ENCODE peak calls at places on chromosomes 5 and 9, in seven cellular contexts. C is left ventricle myocardium inferior, A is vagina, D is endothelial cell, O is astrocyte, X is tibial nerve, W is neural crest cell. K is an unnamed sample.

GRCh38 chr5:147558826-147559225 is 49.0 kb upstream of the DPYSL3 start:
- DNase-seq in C (peak), A (no peak), D (peak), O (peak), X (peak), W (no peak), K (no peak)

GRCh38 chr5:181060231-181060590 is 20.1 kb downstream of the BTNL9 start:
- DNase-seq in C (no peak), A (no peak), D (no peak), O (no peak), X (no peak), W (no peak), K (no peak)

GRCh38 chr9:114735732-114736131 is 53.7 kb upstream of the TEX48 start:
- DNase-seq in C (no peak), A (no peak), D (no peak), O (peak), X (no peak), W (no peak), K (no peak)

GRCh38 chr9:113623851-113624485 is 160.4 kb downstream of the RGS3 start:
- DNase-seq in C (no peak), A (no peak), D (no peak), O (no peak), X (no peak), W (no peak), K (no peak)

GRCh38 chr9:34717996-34718614 is 8.2 kb upstream of the CCL21 start:
- DNase-seq in C (no peak), A (peak), D (no peak), O (no peak), X (no peak), W (no peak), K (no peak)

GRCh38 chr5:131628990-131629389 is 6.0 kb downstream of the RAPGEF6 start:
- DNase-seq in C (no peak), A (no peak), D (no peak), O (peak), X (no peak), W (no peak), K (no peak)

GRCh38 chr5:68129364-68129763 is 86.2 kb upstream of the PIK3R1 start:
- DNase-seq in C (no peak), A (no peak), D (no peak), O (no peak), X (no peak), W (no peak), K (no peak)

GRCh38 chr5:158463971-158464370 is 605.0 kb upstream of the CLINT1 start:
- DNase-seq in C (peak), A (no peak), D (no peak), O (no peak), X (peak), W (no peak), K (no peak)

GRCh38 chr5:136098171-136098570 is 34.5 kb upstream of the SMAD5 start:
- DNase-seq in C (no peak), A (no peak), D (no peak), O (no peak), X (no peak), W (no peak), K (no peak)

GRCh38 chr5:78527054-78527884 is 121.3 kb downstream of the LHFPL2 start:
- DNase-seq in C (peak), A (no peak), D (peak), O (peak), X (peak), W (no peak), K (no peak)

GRCh38 chr9:18720691-18721090 is 246.7 kb downstream of the ADAMTSL1 start:
- DNase-seq in C (no peak), A (no peak), D (no peak), O (peak), X (no peak), W (no peak), K (no peak)

GRCh38 chr5:171562822-171563221 is 143.4 kb downstream of the FGF18 start:
- DNase-seq in C (no peak), A (no peak), D (no peak), O (peak), X (no peak), W (no peak), K (no peak)

GRCh38 chr5:151953833-151954232 is 29.2 kb upstream of the GLRA1 start:
- DNase-seq in C (no peak), A (no peak), D (no peak), O (no peak), X (no peak), W (no peak), K (no peak)

GRCh38 chr9:136100700-136101614 is 5.9 kb upstream of the NACC2 start:
- DNase-seq in C (no peak), A (no peak), D (no peak), O (no peak), X (no peak), W (no peak), K (no peak)

GRCh38 chr5:149046196-149046829 is 16.5 kb downstream of the SH3TC2 start:
- DNase-seq in C (no peak), A (no peak), D (no peak), O (peak), X (no peak), W (no peak), K (no peak)

GRCh38 chr5:58773744-58774441 is 191.0 kb downstream of the RAB3C start:
- DNase-seq in C (peak), A (no peak), D (no peak), O (no peak), X (no peak), W (no peak), K (no peak)

GRCh38 chr5:93206203-93206602 is 374.8 kb downstream of the NR2F1-AS1 start:
- DNase-seq in C (no peak), A (no peak), D (no peak), O (no peak), X (no peak), W (no peak), K (no peak)

GRCh38 chr5:97101189-97101910 is 41.1 kb downstream of the LIX1 start:
- DNase-seq in C (no peak), A (no peak), D (no peak), O (peak), X (no peak), W (no peak), K (no peak)

GRCh38 chr5:28516657-28517175 is 1478.3 kb upstream of the CDH9 start:
- DNase-seq in C (no peak), A (no peak), D (no peak), O (peak), X (no peak), W (no peak), K (no peak)

GRCh38 chr9:15137658-15138356 is 169.2 kb downstream of the TTC39B start:
- DNase-seq in C (no peak), A (no peak), D (no peak), O (no peak), X (no peak), W (no peak), K (no peak)

GRCh38 chr5:29218829-29219228 is 1974.7 kb upstream of the CDH6 start:
- DNase-seq in C (no peak), A (no peak), D (no peak), O (no peak), X (no peak), W (no peak), K (no peak)

GRCh38 chr5:67166460-67166871 is 30.1 kb downstream of the CD180 start:
- DNase-seq in C (peak), A (no peak), D (no peak), O (no peak), X (no peak), W (no peak), K (peak)

GRCh38 chr5:137289856-137290255 is 209.3 kb downstream of the SPOCK1 start:
- DNase-seq in C (no peak), A (no peak), D (no peak), O (no peak), X (no peak), W (no peak), K (no peak)

GRCh38 chr5:139751236-139751635 is 44.4 kb upstream of the PSD2 start:
- DNase-seq in C (no peak), A (no peak), D (no peak), O (no peak), X (no peak), W (no peak), K (no peak)

GRCh38 chr5:113474100-113474700 is 14.1 kb downstream of the MCC start:
- DNase-seq in C (no peak), A (no peak), D (no peak), O (no peak), X (no peak), W (no peak), K (no peak)

GRCh38 chr9:37419204-37419603 is 3.3 kb upstream of the GRHPR start:
- DNase-seq in C (no peak), A (no peak), D (no peak), O (no peak), X (no peak), W (no peak), K (no peak)

GRCh38 chr9:27599521-27600234 is 26.4 kb upstream of the C9orf72 start:
- DNase-seq in C (no peak), A (no peak), D (no peak), O (no peak), X (no peak), W (no peak), K (no peak)

GRCh38 chr9:7129391-7129790 is 371.6 kb downstream of the KDM4C start:
- DNase-seq in C (no peak), A (no peak), D (no peak), O (no peak), X (no peak), W (no peak), K (no peak)

GRCh38 chr9:114503522-114504340 is 1.5 kb downstream of the WHRN start:
- DNase-seq in C (no peak), A (no peak), D (no peak), O (no peak), X (peak), W (no peak), K (no peak)

GRCh38 chr5:16897800-16898199 is 38.3 kb downstream of the MYO10 start:
- DNase-seq in C (no peak), A (no peak), D (no peak), O (no peak), X (no peak), W (no peak), K (no peak)

GRCh38 chr5:160169326-160169725 is 50.1 kb upstream of the PWWP2A start:
- DNase-seq in C (no peak), A (no peak), D (no peak), O (peak), X (no peak), W (no peak), K (no peak)

GRCh38 chr5:673140-673836 is 19.9 kb downstream of the TPPP start:
- DNase-seq in C (no peak), A (no peak), D (no peak), O (no peak), X (no peak), W (no peak), K (no peak)
- TF ChIP-seq CTCF in C (no peak), A (no peak), D (no peak), O (no peak), X (no peak), W (no peak), K (no peak)

GRCh38 chr9:31808770-31809169 is 575.7 kb upstream of the ACO1 start:
- DNase-seq in C (no peak), A (no peak), D (no peak), O (no peak), X (no peak), W (no peak), K (no peak)

DNA sequence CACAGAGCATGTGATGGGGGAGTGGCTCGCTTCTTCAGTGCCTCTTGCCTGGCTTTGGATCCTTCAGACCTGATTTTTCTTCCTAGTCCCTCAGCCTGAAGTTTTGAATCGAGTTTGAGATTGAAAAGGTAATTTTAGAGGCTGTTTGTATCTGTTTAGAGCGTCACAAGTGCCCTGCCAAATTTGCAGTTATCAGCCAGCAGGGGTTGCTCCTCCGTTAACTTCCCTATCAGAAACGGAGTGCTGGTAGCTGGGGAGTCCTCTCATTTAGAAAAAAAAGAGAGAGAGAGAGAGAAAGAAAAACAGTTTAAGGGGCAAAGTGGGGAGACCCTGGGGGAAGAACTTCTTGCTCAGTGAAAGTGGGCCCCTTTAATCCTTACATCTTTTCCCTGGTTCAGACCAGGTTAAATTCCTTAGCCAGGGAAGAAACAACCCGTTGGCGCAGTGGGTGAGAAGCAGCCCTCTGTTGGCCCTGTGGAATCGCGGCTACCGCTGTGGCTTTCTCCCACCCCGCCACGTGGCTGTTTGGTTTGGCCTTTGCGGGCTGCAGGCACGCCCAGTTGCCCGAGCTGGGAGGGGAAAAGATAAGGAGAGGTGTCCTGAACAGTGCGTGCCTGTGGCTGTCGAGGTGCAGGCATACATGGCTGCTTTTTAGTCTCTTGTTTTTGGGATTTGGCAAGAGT is 576.7 kb upstream of the ACO1 start:
- DNase-seq in C (no peak), A (no peak), D (no peak), O (no peak), X (no peak), W (no peak), K (no peak)
- TF ChIP-seq CTCF in C (no peak), A (no peak), D (no peak), O (no peak), X (no peak), W (peak), K (no peak)

DNA sequence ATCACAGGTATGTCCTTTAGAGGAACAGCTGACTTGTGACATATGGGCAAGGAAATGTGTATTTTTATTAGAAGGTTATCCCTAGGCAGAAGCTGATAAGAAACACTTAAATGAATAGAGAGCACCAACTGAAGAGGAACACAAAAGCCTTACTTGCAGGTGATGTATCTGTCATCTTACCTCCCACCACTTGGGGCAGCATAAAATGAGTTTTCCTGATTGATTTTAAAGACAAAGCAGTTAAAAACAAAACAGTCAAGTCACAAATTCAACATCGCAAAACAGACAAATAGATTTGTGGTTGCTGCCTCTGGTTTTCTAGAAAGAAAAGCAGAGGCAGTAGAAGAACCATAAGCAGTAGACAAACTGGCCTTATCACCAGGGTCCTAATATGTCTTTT is 302.4 kb upstream of the ZNF462 start:
- DNase-seq in C (no peak), A (no peak), D (no peak), O (no peak), X (no peak), W (no peak), K (no peak)
- TF ChIP-seq CTCF in C (peak), A (no peak), D (peak), O (peak), X (no peak), W (peak), K (no peak)

GRCh38 chr5:133962131-133962530 is 6.3 kb downstream of the C5orf15 start:
- DNase-seq in C (no peak), A (no peak), D (no peak), O (no peak), X (no peak), W (no peak), K (no peak)
- TF ChIP-seq CTCF in C (no peak), A (no peak), D (no peak), O (no peak), X (no peak), W (no peak), K (no peak)

DNA sequence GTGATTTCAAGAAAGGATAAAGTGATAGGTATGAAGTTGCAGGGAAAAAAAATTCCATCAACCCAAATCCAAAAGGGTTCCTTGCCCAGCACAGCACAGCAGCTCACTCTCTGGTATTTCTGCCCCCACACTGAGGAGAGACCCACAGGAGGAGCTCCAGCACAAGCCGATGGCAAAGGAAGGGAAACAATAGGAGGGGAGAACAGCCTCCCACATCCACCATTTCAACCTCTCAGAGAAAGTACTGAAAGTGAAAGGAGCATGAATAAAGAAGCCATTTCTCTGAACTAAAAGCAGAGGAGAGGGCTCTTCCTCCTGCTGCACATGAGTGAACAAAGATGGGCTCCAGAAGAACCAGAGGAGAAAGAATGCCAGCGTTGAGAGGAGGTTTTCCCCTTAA is 54.9 kb upstream of the ZSWIM6 start:
- DNase-seq in C (no peak), A (no peak), D (no peak), O (peak), X (no peak), W (no peak), K (no peak)
- TF ChIP-seq CTCF in C (peak), A (no peak), D (no peak), O (peak), X (no peak), W (no peak), K (no peak)

GRCh38 chr9:93193373-93193725 is 9.4 kb downstream of the WNK2 start:
- DNase-seq in C (no peak), A (no peak), D (no peak), O (no peak), X (no peak), W (no peak), K (no peak)
- TF ChIP-seq CTCF in C (no peak), A (no peak), D (no peak), O (no peak), X (no peak), W (no peak), K (no peak)

GRCh38 chr9:10268500-10269485 is 344.0 kb downstream of the PTPRD start:
- DNase-seq in C (no peak), A (no peak), D (peak), O (peak), X (no peak), W (peak), K (no peak)
- TF ChIP-seq CTCF in C (peak), A (no peak), D (peak), O (peak), X (peak), W (peak), K (no peak)

GRCh38 chr5:133347039-133347438 is 265.3 kb downstream of the FSTL4 start:
- DNase-seq in C (no peak), A (no peak), D (no peak), O (no peak), X (no peak), W (no peak), K (no peak)
- TF ChIP-seq CTCF in C (peak), A (no peak), D (no peak), O (no peak), X (no peak), W (peak), K (no peak)